ENCODE peak calls at places on chromosome 21, in seven cellular contexts. W is bronchial epithelial cell, I is HuH-7.5, F is left cardiac atrium, P is fibroblast of gingiva, R is NCI-H146, Z is stomach. N is an unnamed sample.

GRCh38 chr21:46368533-46369285 is 44.8 kb downstream of the PCNT start:
- DNase-seq in I (no peak), W (no peak), P (no peak), F (no peak), Z (no peak), R (no peak), N (no peak)

GRCh38 chr21:34311561-34312330 is 52.1 kb upstream of the KCNE2 start:
- DNase-seq in P (peak; percentile 65), W (peak; percentile 7), I (no peak), Z (no peak), F (no peak), R (no peak), N (no peak)

GRCh38 chr21:45304161-45304830 is 16.6 kb upstream of the POFUT2 start:
- DNase-seq in I (no peak), R (no peak), Z (no peak), F (peak; percentile 20), P (no peak), W (no peak), N (no peak)

GRCh38 chr21:16285646-16286223 is 556.0 kb downstream of the USP25 start:
- DNase-seq in F (no peak), W (no peak), R (no peak), Z (no peak), I (no peak), P (no peak), N (no peak)

GRCh38 chr21:36966846-36967657 is 583 bp upstream of the HLCS start:
- DNase-seq in P (peak; percentile 12), W (no peak), R (peak; percentile 71), Z (no peak), I (no peak), F (no peak), N (no peak)

GRCh38 chr21:43289966-43290365 is 121.2 kb downstream of the CRYAA start:
- DNase-seq in Z (no peak), I (no peak), W (no peak), F (peak; percentile 14), R (no peak), P (no peak), N (no peak)

GRCh38 chr21:15053531-15053930 is 11.3 kb downstream of the NRIP1 start:
- DNase-seq in F (no peak), Z (no peak), W (no peak), I (no peak), R (no peak), P (no peak), N (no peak)

GRCh38 chr21:23853796-23854379 is 1753.4 kb downstream of the MRPL39 start:
- DNase-seq in P (no peak), W (peak; percentile 15), Z (no peak), F (no peak), R (peak; percentile 38), I (peak; percentile 2), N (no peak)

GRCh38 chr21:35896060-35896459 is 164.3 kb downstream of the SETD4 start:
- DNase-seq in I (no peak), R (no peak), F (no peak), P (no peak), Z (no peak), W (no peak), N (no peak)

GRCh38 chr21:16280731-16281130 is 550.9 kb downstream of the USP25 start:
- DNase-seq in F (no peak), Z (no peak), R (no peak), P (no peak), W (no peak), I (no peak), N (no peak)

GRCh38 chr21:32021319-32022027 is 148.7 kb downstream of the HUNK start:
- DNase-seq in P (no peak), F (peak; percentile 78), R (no peak), I (no peak), W (no peak), Z (peak; percentile 92), N (no peak)

GRCh38 chr21:34835526-34835925 is 166.7 kb downstream of the CLIC6 start:
- DNase-seq in P (peak; percentile 97), R (peak; percentile 37), Z (no peak), I (no peak), W (no peak), F (no peak), N (no peak)

GRCh38 chr21:46049890-46050650 is 47.8 kb upstream of the COL6A2 start:
- DNase-seq in I (no peak), P (no peak), R (no peak), W (no peak), Z (no peak), F (no peak), N (no peak)